ENCODE peak calls at places on chromosome 20, in four cellular contexts. E is IMR-90, D is testis, A is cardiac muscle cell. R is an unnamed sample. For H3K4me1, the result is how much of the 10 kb centered on the place peaks cover.

GRCh38 chr20:24475356-24475755 is 5.9 kb downstream of the SYNDIG1 start:
- DNase-seq in D (no peak), A (no peak), E (no peak), R (no peak)

GRCh38 chr20:13458860-13459451 is 179.8 kb downstream of the TASP1 start:
- DNase-seq in E (peak), D (peak), A (peak), R (peak)

GRCh38 chr20:37729909-37730308 is 36.1 kb downstream of the CTNNBL1 start:
- DNase-seq in A (no peak), E (peak), D (no peak), R (no peak)

GRCh38 chr20:50710492-50711063 is 19.2 kb upstream of the RIPOR3 start:
- DNase-seq in E (peak), D (no peak), A (peak), R (no peak)

GRCh38 chr20:18032977-18033892 is 24.5 kb downstream of the OVOL2 start:
- DNase-seq in E (peak), A (no peak), D (no peak), R (no peak)

GRCh38 chr20:2418388-2418787 is 37.7 kb downstream of the TGM6 start:
- DNase-seq in D (no peak), A (no peak), E (no peak), R (no peak)

GRCh38 chr20:2671977-2672376 is 8.0 kb upstream of the IDH3B start:
- DNase-seq in D (no peak), A (no peak), E (no peak), R (no peak)

GRCh38 chr20:15205719-15206118 is 868.3 kb upstream of the FLRT3 start:
- DNase-seq in D (no peak), A (no peak), E (no peak), R (no peak)

GRCh38 chr20:39661833-39662232 is 699.7 kb downstream of the DHX35 start:
- DNase-seq in E (no peak), D (no peak), A (peak), R (no peak)

GRCh38 chr20:53866787-53867740 is 203.3 kb downstream of the BCAS1 start:
- DNase-seq in D (no peak), E (no peak), A (peak), R (no peak)

GRCh38 chr20:58839474-58839874 is 11.2 kb downstream of the GNAS-AS1 start:
- DNase-seq in D (peak), E (peak), A (peak), R (peak)

GRCh38 chr20:13865825-13866351 is 81.1 kb downstream of the NDUFAF5 start:
- DNase-seq in A (no peak), E (no peak), D (no peak), R (no peak)

GRCh38 chr20:19995220-19995863 is 21.8 kb upstream of the NAA20 start:
- DNase-seq in A (peak), D (peak), E (peak), R (peak)

DNA sequence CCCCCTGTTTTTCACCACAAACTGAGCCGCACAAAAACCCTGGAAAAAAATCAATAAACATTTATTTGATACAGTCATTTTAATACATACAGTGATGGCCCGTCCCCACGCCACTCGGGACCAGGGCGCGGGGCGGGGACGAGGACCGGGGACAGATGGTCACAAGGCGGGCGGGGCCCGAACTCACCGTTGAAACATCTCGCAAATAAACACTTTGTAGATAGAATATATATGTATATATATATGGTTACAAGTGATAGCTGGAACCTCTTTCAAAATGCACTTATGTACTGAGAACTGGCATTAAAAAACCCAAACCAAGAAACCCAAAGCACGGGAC is 418 bp upstream of the UCKL1 start:
- DNase-seq in A (no peak), D (no peak), E (no peak), R (no peak)
- H3K4me1 ChIP-seq in A (under half), D (under half), E (under half), R (under half)

DNA sequence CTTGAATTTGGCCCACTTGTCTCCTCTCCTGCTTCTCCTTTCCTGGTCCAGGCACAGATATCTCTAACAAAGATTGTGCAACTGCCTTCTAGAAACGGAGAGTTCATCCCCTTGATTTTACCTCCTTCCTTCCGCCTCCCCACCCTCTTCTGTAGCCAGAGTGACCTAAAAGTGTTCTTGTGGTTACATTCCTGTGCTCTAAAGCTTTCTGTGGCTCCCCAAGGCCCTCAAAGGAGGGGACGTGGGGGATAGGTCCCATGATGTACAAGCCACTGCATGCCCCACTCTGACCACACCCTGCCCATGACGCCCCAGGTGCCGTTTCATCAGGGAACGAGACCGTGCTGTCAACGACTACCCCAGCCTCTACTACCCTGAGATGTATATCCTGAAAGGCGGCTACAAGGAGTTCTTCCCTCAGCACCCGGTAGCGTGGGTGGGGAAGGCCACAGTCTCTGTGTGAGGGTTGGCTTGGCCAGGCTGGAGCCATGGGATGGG is 8.2 kb downstream of the CDC25B start:
- DNase-seq in D (no peak), A (peak), E (no peak), R (no peak)
- H3K4me1 ChIP-seq in D (under half), A (under half), E (under half), R (under half)

GRCh38 chr20:44574372-44574771 is 8.0 kb upstream of the PKIG start:
- DNase-seq in A (no peak), D (no peak), E (no peak), R (no peak)
- H3K4me1 ChIP-seq in A (under half), D (under half), E (under half), R (under half)

DNA sequence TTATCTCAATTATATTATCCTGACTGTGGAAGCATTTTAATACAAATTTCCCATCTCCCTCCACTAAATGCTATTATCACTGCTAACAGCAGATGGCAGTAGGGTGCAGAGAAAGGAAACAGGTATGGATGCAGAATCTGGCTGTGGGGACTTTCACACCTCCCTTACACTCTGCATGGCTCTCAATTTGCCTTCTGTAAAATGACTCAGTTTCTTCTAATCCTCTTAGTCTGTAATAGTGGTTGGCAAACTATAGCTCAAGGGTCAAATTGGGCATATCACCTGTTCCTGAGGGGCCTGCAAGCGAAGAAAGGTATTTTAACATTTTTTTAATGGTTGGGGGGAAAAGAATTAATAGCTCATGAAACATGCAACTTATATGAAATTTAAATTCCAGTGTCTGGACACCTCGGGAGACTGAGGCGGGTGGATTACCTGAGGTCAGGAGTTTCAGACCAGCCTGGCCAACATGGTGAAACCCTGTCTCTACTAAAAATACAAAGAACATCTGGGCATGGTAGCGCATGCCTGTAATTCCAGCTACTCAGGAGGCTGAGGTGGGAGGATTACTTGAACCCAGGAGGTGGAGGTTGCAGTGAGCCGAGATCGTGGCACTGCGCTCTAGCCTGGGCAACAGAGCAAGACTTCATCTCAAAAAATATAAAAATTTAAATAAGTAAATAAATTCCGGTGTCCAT is 83.5 kb downstream of the ZMYND8 start:
- DNase-seq in A (peak), E (peak), D (peak), R (peak)
- H3K4me1 ChIP-seq in A (under half), E (under half), D (under half), R (half or more)